ENCODE peak calls at places on chromosomes 7 and 10, in nine cellular contexts. V, F, S, K, T, P, N, M and J are unnamed samples.

GRCh38 chr10:100934084-100934659 is 21.4 kb downstream of the SLF2 start:
- DNase-seq in V (no peak), F (no peak), S (no peak), K (no peak), T (peak; percentile 41), P (no peak), N (no peak), M (no peak), J (no peak)

GRCh38 chr7:75772081-75773077 is at the start of gene CCL26:
- DNase-seq in V (peak; percentile 94), F (peak; percentile 56), S (peak; percentile 94), K (peak; percentile 35), T (no peak), P (no peak), N (peak; percentile 78), M (no peak), J (peak; percentile 14)

GRCh38 chr7:32104766-32105165 is 34.6 kb upstream of the PDE1C start:
- DNase-seq in V (peak; percentile 50), F (no peak), S (peak; percentile 36), K (no peak), T (no peak), P (no peak), N (no peak), M (no peak), J (no peak)

GRCh38 chr7:6256709-6257535 is 15.5 kb downstream of the CYTH3 start:
- DNase-seq in V (peak; percentile 80), F (no peak), S (peak; percentile 52), K (no peak), T (peak; percentile 17), P (no peak), N (no peak), M (peak; percentile 35), J (no peak)

GRCh38 chr10:14665304-14665703 is 109.4 kb downstream of the FAM107B start:
- DNase-seq in V (no peak), F (no peak), S (no peak), K (no peak), T (peak; percentile 53), P (no peak), N (no peak), M (no peak), J (peak; percentile 65)

GRCh38 chr7:135846339-135846738 is 97.7 kb upstream of the FAM180A start:
- DNase-seq in V (no peak), F (no peak), S (no peak), K (no peak), T (no peak), P (no peak), N (no peak), M (no peak), J (no peak)

GRCh38 chr10:23918839-23919238 is 290.1 kb upstream of the KIAA1217 start:
- DNase-seq in V (peak; percentile 9), F (no peak), S (no peak), K (no peak), T (no peak), P (no peak), N (peak; percentile 4), M (no peak), J (no peak)

GRCh38 chr7:131020759-131021219 is 286.8 kb upstream of the KLF14 start:
- DNase-seq in V (no peak), F (no peak), S (no peak), K (no peak), T (no peak), P (no peak), N (no peak), M (no peak), J (peak; percentile 78)

GRCh38 chr10:127945948-127946347 is 39.0 kb downstream of the PTPRE start:
- DNase-seq in V (no peak), F (no peak), S (no peak), K (no peak), T (no peak), P (no peak), N (no peak), M (no peak), J (no peak)

GRCh38 chr10:31927597-31928530 is 767 bp downstream of the ARHGAP12 start:
- DNase-seq in V (peak; percentile 57), F (peak; percentile 31), S (peak; percentile 56), K (peak; percentile 56), T (peak; percentile 62), P (peak; percentile 60), N (peak; percentile 76), M (no peak), J (peak; percentile 22)

GRCh38 chr10:77800320-77800719 is 126.2 kb downstream of the DLG5 start:
- DNase-seq in V (no peak), F (no peak), S (no peak), K (no peak), T (no peak), P (no peak), N (no peak), M (no peak), J (no peak)

GRCh38 chr10:51230828-51231227 is 156.5 kb downstream of the PRKG1 start:
- DNase-seq in V (no peak), F (no peak), S (no peak), K (no peak), T (no peak), P (no peak), N (no peak), M (no peak), J (no peak)

GRCh38 chr10:80599424-80599847 is 61.7 kb downstream of the SH2D4B start:
- DNase-seq in V (peak; percentile 7), F (no peak), S (peak; percentile 24), K (peak; percentile 56), T (peak; percentile 63), P (no peak), N (no peak), M (no peak), J (peak; percentile 21)

GRCh38 chr7:147771344-147771743 is 819.2 kb upstream of the C7orf33 start:
- DNase-seq in V (no peak), F (no peak), S (no peak), K (no peak), T (no peak), P (no peak), N (no peak), M (no peak), J (no peak)

GRCh38 chr7:24980695-24981543 is 941 bp upstream of the OSBPL3 start:
- DNase-seq in V (peak; percentile 45), F (no peak), S (peak; percentile 56), K (peak; percentile 41), T (peak; percentile 64), P (peak; percentile 23), N (peak; percentile 60), M (no peak), J (no peak)

GRCh38 chr7:77416621-77417371 is 647 bp upstream of the GSAP start:
- DNase-seq in V (no peak), F (no peak), S (no peak), K (no peak), T (no peak), P (no peak), N (no peak), M (no peak), J (no peak)

GRCh38 chr10:126012485-126012884 is 116.1 kb downstream of the FANK1 start:
- DNase-seq in V (peak; percentile 53), F (no peak), S (no peak), K (no peak), T (peak; percentile 21), P (no peak), N (peak; percentile 34), M (no peak), J (no peak)

GRCh38 chr10:71059943-71060342 is 152.4 kb upstream of the UNC5B start:
- DNase-seq in V (no peak), F (no peak), S (no peak), K (no peak), T (no peak), P (no peak), N (no peak), M (no peak), J (no peak)

GRCh38 chr10:70803768-70804423 is 11.9 kb upstream of the SGPL1 start:
- DNase-seq in V (peak; percentile 39), F (no peak), S (no peak), K (no peak), T (no peak), P (no peak), N (no peak), M (no peak), J (no peak)

GRCh38 chr7:123154231-123154860 is 45.4 kb downstream of the SLC13A1 start:
- DNase-seq in V (peak; percentile 73), F (peak; percentile 32), S (peak; percentile 83), K (peak; percentile 42), T (peak; percentile 95), P (peak; percentile 3), N (peak; percentile 62), M (peak; percentile 4), J (peak; percentile 64)

GRCh38 chr7:65477326-65477725 is 103.7 kb downstream of the ZNF92 start:
- DNase-seq in V (no peak), F (no peak), S (no peak), K (no peak), T (no peak), P (peak; percentile 0), N (no peak), M (no peak), J (peak; percentile 3)

GRCh38 chr10:83736008-83736407 is 403.3 kb upstream of the GHITM start:
- DNase-seq in V (no peak), F (no peak), S (no peak), K (no peak), T (no peak), P (no peak), N (no peak), M (no peak), J (no peak)

GRCh38 chr7:116522247-116522646 is 2.6 kb upstream of the CAV1 start:
- DNase-seq in V (peak; percentile 97), F (no peak), S (peak; percentile 85), K (peak; percentile 17), T (peak; percentile 97), P (no peak), N (peak; percentile 85), M (no peak), J (no peak)

GRCh38 chr7:46776790-46777189 is 805.1 kb downstream of the TNS3 start:
- DNase-seq in V (peak; percentile 18), F (no peak), S (peak; percentile 61), K (peak; percentile 22), T (peak; percentile 70), P (no peak), N (no peak), M (no peak), J (no peak)

GRCh38 chr10:62804384-62805138 is at the start of gene ADO:
- DNase-seq in V (peak; percentile 83), F (peak; percentile 72), S (peak; percentile 86), K (peak; percentile 90), T (peak; percentile 91), P (peak; percentile 84), N (peak; percentile 90), M (peak; percentile 70), J (peak; percentile 81)

GRCh38 chr7:38105874-38106483 is 72.1 kb upstream of the STARD3NL start:
- DNase-seq in V (peak; percentile 45), F (no peak), S (peak; percentile 78), K (peak; percentile 53), T (peak; percentile 72), P (no peak), N (peak; percentile 38), M (no peak), J (peak; percentile 66)

GRCh38 chr7:26348987-26349809 is 57.5 kb downstream of the SNX10 start:
- DNase-seq in V (peak; percentile 15), F (no peak), S (no peak), K (no peak), T (no peak), P (no peak), N (peak; percentile 27), M (no peak), J (peak; percentile 78)

GRCh38 chr10:124375691-124376090 is 43.0 kb downstream of the OAT start:
- DNase-seq in V (no peak), F (no peak), S (no peak), K (no peak), T (no peak), P (no peak), N (no peak), M (no peak), J (no peak)